ENCODE peak calls at places on chromosomes 4 and X, in seven cellular contexts. M is head of caudate nucleus; P is activated T-helper 1 cell treated with anti-CD3 and anti-CD28 coated beads, Interleukin-12 subunit alpha, Interleukin-12 subunit beta, Interleukin-2, Interleukin-4 antibody, amounts not matched to agents 30 ng/mL and 10 ng/mL and 1 ng/mL, durations not matched to agents 14 hours and 24 hours and 36 hours; I is Kasumi-1; O is nucleus accumbens; B is mucosa of descending colon; R is WTC11. Y is an unnamed sample.

GRCh38 chrX:22325091-22325490 is 52.4 kb downstream of the CBLL2 start:
- DNase-seq in M (no peak), P (no peak), I (peak; percentile 0), O (no peak), B (no peak), R (no peak), Y (no peak)

GRCh38 chr4:74123065-74123728 is 24.2 kb upstream of the CXCL2 start:
- DNase-seq in M (peak; percentile 48), P (no peak), I (no peak), O (no peak), B (no peak), R (no peak), Y (peak; percentile 27)

GRCh38 chr4:164301430-164301829 is 452.5 kb upstream of the SMIM31 start:
- DNase-seq in M (no peak), P (no peak), I (no peak), O (no peak), B (no peak), R (no peak), Y (no peak)

GRCh38 chrX:107449490-107450175 is at the start of gene FRMPD3:
- DNase-seq in M (no peak), P (no peak), I (no peak), O (no peak), B (no peak), R (no peak), Y (peak; percentile 47)

GRCh38 chrX:55132416-55132815 is 43.6 kb downstream of the PAGE2 start:
- DNase-seq in M (no peak), P (no peak), I (no peak), O (no peak), B (no peak), R (no peak), Y (no peak)

GRCh38 chrX:142036111-142036510 is 132.4 kb downstream of the MAGEC1 start:
- DNase-seq in M (no peak), P (no peak), I (no peak), O (no peak), B (no peak), R (no peak), Y (no peak)

GRCh38 chr4:42515156-42515884 is 118.0 kb downstream of the SHISA3 start:
- DNase-seq in M (no peak), P (no peak), I (no peak), O (no peak), B (no peak), R (no peak), Y (no peak)

GRCh38 chrX:110374544-110374943 is 15.9 kb downstream of the RTL9 start:
- DNase-seq in M (no peak), P (no peak), I (no peak), O (no peak), B (no peak), R (no peak), Y (no peak)

GRCh38 chr4:1056671-1057402 is 45.4 kb downstream of the FGFRL1 start:
- DNase-seq in M (no peak), P (no peak), I (no peak), O (no peak), B (no peak), R (no peak), Y (no peak)

GRCh38 chr4:140260227-140260626 is 106.2 kb upstream of the MAML3 start:
- DNase-seq in M (no peak), P (no peak), I (no peak), O (no peak), B (no peak), R (no peak), Y (no peak)

GRCh38 chr4:177228599-177228998 is 81.1 kb upstream of the NEIL3 start:
- DNase-seq in M (no peak), P (no peak), I (no peak), O (no peak), B (no peak), R (no peak), Y (no peak)

GRCh38 chrX:2774057-2774456 is 22.2 kb downstream of the XG start:
- DNase-seq in M (no peak), P (no peak), I (no peak), O (no peak), B (no peak), R (no peak), Y (no peak)

GRCh38 chr4:185395255-185395955 is at the start of gene LRP2BP:
- DNase-seq in M (no peak), P (no peak), I (peak; percentile 58), O (no peak), B (no peak), R (no peak), Y (no peak)

GRCh38 chr4:168386002-168386401 is 67.5 kb upstream of the DDX60 start:
- DNase-seq in M (no peak), P (no peak), I (no peak), O (no peak), B (no peak), R (no peak), Y (no peak)

GRCh38 chr4:141972950-141973349 is 336.6 kb downstream of the IL15 start:
- DNase-seq in M (no peak), P (no peak), I (no peak), O (no peak), B (no peak), R (no peak), Y (no peak)

GRCh38 chr4:154731756-154732155 is 12.0 kb upstream of the LRAT start:
- DNase-seq in M (no peak), P (no peak), I (no peak), O (no peak), B (no peak), R (no peak), Y (no peak)

GRCh38 chr4:89140168-89140759 is 28.9 kb downstream of the TIGD2 start:
- DNase-seq in M (no peak), P (no peak), I (no peak), O (no peak), B (no peak), R (no peak), Y (no peak)

GRCh38 chr4:94344457-94344856 is 1.8 kb upstream of the HPGDS start:
- DNase-seq in M (no peak), P (no peak), I (no peak), O (no peak), B (no peak), R (no peak), Y (no peak)

GRCh38 chr4:24862073-24862751 is 50.6 kb downstream of the CCDC149 start:
- DNase-seq in M (no peak), P (no peak), I (no peak), O (no peak), B (no peak), R (no peak), Y (no peak)

GRCh38 chr4:48698029-48698901 is 81.8 kb downstream of the FRYL start:
- DNase-seq in M (peak; percentile 44), P (no peak), I (peak; percentile 41), O (no peak), B (peak; percentile 74), R (no peak), Y (no peak)

GRCh38 chrX:15401373-15401772 is 17.2 kb upstream of the VEGFD start:
- DNase-seq in M (no peak), P (no peak), I (no peak), O (no peak), B (no peak), R (no peak), Y (no peak)

GRCh38 chrX:49842603-49843002 is 13.5 kb downstream of the PAGE4 start:
- DNase-seq in M (no peak), P (no peak), I (no peak), O (no peak), B (no peak), R (no peak), Y (no peak)

GRCh38 chr4:77734928-77735327 is 84.2 kb downstream of the CNOT6L start:
- DNase-seq in M (no peak), P (peak; percentile 50), I (peak; percentile 84), O (no peak), B (peak; percentile 14), R (no peak), Y (no peak)

GRCh38 chr4:188372051-188372450 is 232.8 kb downstream of the TRIML1 start:
- DNase-seq in M (no peak), P (no peak), I (no peak), O (no peak), B (no peak), R (no peak), Y (no peak)